ENCODE peak calls at places on chromosomes 13 and 19, in six cellular contexts. B is dorsolateral prefrontal cortex, C is coronary artery, J is ascending aorta, D is astrocyte, W is SK-N-SH. X is an unnamed sample.

GRCh38 chr13:30520571-30520970 is 54.8 kb upstream of the HMGB1 start:
- DNase-seq in D (peak; percentile 67), J (no peak), B (no peak), W (no peak), C (no peak), X (no peak)

GRCh38 chr13:100666124-100666523 is 8.5 kb downstream of the TMTC4 start:
- DNase-seq in C (no peak), D (no peak), B (no peak), J (no peak), W (peak; percentile 64), X (peak; percentile 23)

GRCh38 chr19:29263305-29264080 is 50.5 kb upstream of the UQCRFS1 start:
- DNase-seq in C (peak; percentile 64), D (no peak), W (peak; percentile 65), B (peak; percentile 65), J (no peak), X (no peak)

GRCh38 chr19:14097532-14098151 is 7.1 kb upstream of the SAMD1 start:
- DNase-seq in J (no peak), D (no peak), B (no peak), W (no peak), C (no peak), X (no peak)

GRCh38 chr13:29698106-29698505 is 102.6 kb upstream of the SLC7A1 start:
- DNase-seq in W (no peak), D (no peak), B (no peak), J (no peak), C (no peak), X (no peak)

GRCh38 chr13:98489446-98490194 is 87.3 kb downstream of the STK24 start:
- DNase-seq in C (no peak), B (no peak), J (peak; percentile 41), W (peak; percentile 52), D (no peak), X (peak; percentile 1)

GRCh38 chr13:45718063-45718462 is 15.9 kb downstream of the CBY2 start:
- DNase-seq in W (peak; percentile 48), B (no peak), C (no peak), D (peak; percentile 3), J (no peak), X (no peak)

GRCh38 chr19:8337728-8338127 is 5.3 kb downstream of the KANK3 start:
- DNase-seq in B (no peak), D (no peak), W (no peak), J (no peak), C (no peak), X (no peak)

GRCh38 chr13:73984949-73985691 is 149.1 kb downstream of the KLF12 start:
- DNase-seq in C (no peak), D (no peak), J (no peak), W (no peak), B (peak; percentile 36), X (no peak)

GRCh38 chr19:17560205-17560595 is 4.8 kb downstream of the COLGALT1 start:
- DNase-seq in D (peak; percentile 89), W (no peak), C (no peak), J (no peak), B (peak; percentile 37), X (no peak)

GRCh38 chr19:52600639-52601024 is 30.5 kb downstream of the ZNF701 start:
- DNase-seq in W (no peak), C (no peak), B (no peak), D (no peak), J (no peak), X (no peak)

GRCh38 chr19:46288896-46289588 is 7.8 kb upstream of the HIF3A start:
- DNase-seq in J (no peak), C (no peak), W (no peak), B (no peak), D (peak; percentile 86), X (no peak)

GRCh38 chr13:78194904-78195639 is 276.4 kb upstream of the EDNRB start:
- DNase-seq in B (no peak), C (no peak), D (peak; percentile 65), J (no peak), W (no peak), X (no peak)

GRCh38 chr19:31002852-31003251 is 346.4 kb downstream of the TSHZ3 start:
- DNase-seq in C (no peak), W (peak; percentile 11), D (no peak), B (no peak), J (no peak), X (no peak)

GRCh38 chr19:1811472-1811894 is 593 bp downstream of the ATP8B3 start:
- DNase-seq in C (peak; percentile 85), D (peak; percentile 34), W (peak; percentile 66), B (no peak), J (peak; percentile 93), X (no peak)

GRCh38 chr13:109654341-109655205 is 131.8 kb downstream of the IRS2 start:
- DNase-seq in C (no peak), D (no peak), W (no peak), B (no peak), J (no peak), X (no peak)

GRCh38 chr13:19860884-19861655 is 2.4 kb downstream of the ZMYM5 start:
- DNase-seq in D (peak; percentile 52), B (no peak), C (no peak), W (no peak), J (peak; percentile 67), X (no peak)

GRCh38 chr19:39936020-39936419 is 1.6 kb upstream of the FCGBP start:
- DNase-seq in B (no peak), J (no peak), C (no peak), D (no peak), W (no peak), X (no peak)

GRCh38 chr19:38736413-38737280 is 7.6 kb downstream of the CAPN12 start:
- DNase-seq in W (peak; percentile 93), D (no peak), B (no peak), J (no peak), C (no peak), X (no peak)

GRCh38 chr19:48398329-48399235 is 5.1 kb downstream of the GRIN2D start:
- DNase-seq in C (no peak), D (peak; percentile 64), J (peak; percentile 80), B (no peak), W (peak; percentile 96), X (peak; percentile 94)

GRCh38 chr19:8252922-8253589 is 43.9 kb downstream of the CERS4 start:
- DNase-seq in J (peak; percentile 82), C (no peak), D (peak; percentile 27), W (peak; percentile 95), B (peak; percentile 80), X (peak; percentile 95)

GRCh38 chr13:25865391-25865790 is 186.4 kb downstream of the SHISA2 start:
- DNase-seq in J (no peak), B (no peak), C (no peak), D (no peak), W (no peak), X (no peak)

GRCh38 chr19:13840751-13841338 is 36.1 kb upstream of the NANOS3 start:
- DNase-seq in J (no peak), W (peak; percentile 40), C (no peak), D (no peak), B (no peak), X (no peak)

GRCh38 chr19:10747271-10747670 is 29.4 kb downstream of the DNM2 start:
- DNase-seq in J (no peak), B (no peak), D (no peak), C (no peak), W (no peak), X (no peak)

GRCh38 chr13:44915962-44916361 is 73.3 kb downstream of the NUFIP1 start:
- DNase-seq in W (no peak), J (no peak), B (no peak), D (no peak), C (no peak), X (no peak)

GRCh38 chr13:112861876-112862615 is 107.0 kb upstream of the MCF2L start:
- DNase-seq in D (no peak), B (no peak), J (peak; percentile 34), W (no peak), C (no peak), X (no peak)

GRCh38 chr19:55552620-55553019 is 7.3 kb upstream of the SBK3 start:
- DNase-seq in C (no peak), B (no peak), J (no peak), W (no peak), D (peak; percentile 95), X (no peak)

GRCh38 chr13:43433691-43434121 is 353.1 kb downstream of the ENOX1 start:
- DNase-seq in B (no peak), C (no peak), W (no peak), J (no peak), D (no peak), X (no peak)

GRCh38 chr19:29699861-29700260 is 15.2 kb downstream of the C19orf12 start:
- DNase-seq in C (no peak), B (no peak), W (no peak), J (no peak), D (no peak), X (no peak)

GRCh38 chr19:56692496-56692895 is 20.9 kb upstream of the ZNF835 start:
- DNase-seq in C (no peak), B (peak; percentile 91), D (no peak), J (no peak), W (no peak), X (no peak)

GRCh38 chr19:55661826-55662225 is 7.0 kb downstream of the U2AF2 start:
- DNase-seq in W (no peak), C (no peak), J (no peak), B (no peak), D (no peak), X (no peak)

GRCh38 chr13:23794267-23795161 is 94.7 kb downstream of the MIPEP start:
- DNase-seq in J (no peak), C (no peak), W (no peak), B (no peak), D (peak; percentile 63), X (no peak)

GRCh38 chr13:40438022-40438692 is 228.3 kb downstream of the FOXO1 start:
- DNase-seq in D (no peak), B (no peak), W (no peak), C (no peak), J (no peak), X (no peak)